ENCODE peak calls at places on chromosomes 1 and 21, in four cellular contexts. M is adrenal gland, N is heart left ventricle, O is transverse colon. X is an unnamed sample.
A peak's percentile ranks its signal among the peaks of the same experiment; 100 is the strongest.

GRCh38 chr1:245855846-245856730 is 651.0 kb downstream of the SMYD3 start:
- DNase-seq in M (no peak), N (no peak), O (no peak), X (no peak)

GRCh38 chr1:12339410-12339809 is 109.6 kb downstream of the VPS13D start:
- DNase-seq in M (no peak), N (no peak), O (no peak), X (no peak)

GRCh38 chr1:63317007-63317813 is 5.2 kb upstream of the FOXD3 start:
- DNase-seq in M (peak; percentile 37), N (peak; percentile 39), O (peak; percentile 81), X (peak; percentile 93)

GRCh38 chr1:109185357-109185756 is 28.4 kb upstream of the SARS1 start:
- DNase-seq in M (no peak), N (no peak), O (no peak), X (no peak)

GRCh38 chr1:151976868-151977267 is 16.8 kb downstream of the S100A10 start:
- DNase-seq in M (no peak), N (no peak), O (peak; percentile 49), X (no peak)

GRCh38 chr1:182567629-182568028 is 21.4 kb downstream of the RNASEL start:
- DNase-seq in M (no peak), N (no peak), O (no peak), X (no peak)

GRCh38 chr1:201655243-201655642 is 116.3 kb downstream of the NAV1 start:
- DNase-seq in M (no peak), N (peak; percentile 41), O (no peak), X (no peak)

GRCh38 chr1:19682257-19682656 is 17.6 kb downstream of the HTR6 start:
- DNase-seq in M (no peak), N (no peak), O (no peak), X (no peak)

GRCh38 chr21:42195378-42196031 is 23.4 kb upstream of the ABCG1 start:
- DNase-seq in M (no peak), N (no peak), O (peak; percentile 44), X (no peak)

GRCh38 chr1:79396901-79397300 is 390.4 kb upstream of the ADGRL4 start:
- DNase-seq in M (no peak), N (no peak), O (no peak), X (no peak)

GRCh38 chr1:214977133-214977532 is 105.4 kb upstream of the KCNK2 start:
- DNase-seq in M (no peak), N (no peak), O (no peak), X (no peak)

GRCh38 chr1:114339379-114339778 is 171.6 kb downstream of the TRIM33 start:
- DNase-seq in M (no peak), N (no peak), O (no peak), X (no peak)

GRCh38 chr1:96234299-96234698 is 487.3 kb upstream of the PTBP2 start:
- DNase-seq in M (no peak), N (peak; percentile 17), O (no peak), X (no peak)
- TF ChIP-seq POLR2A in M (no peak), N (no peak), O (no peak), X (no peak)

GRCh38 chr1:16245476-16246196 is 8.7 kb upstream of the CPLANE2 start:
- DNase-seq in M (no peak), N (no peak), O (no peak), X (no peak)

GRCh38 chr1:16248007-16248436 is 11.0 kb upstream of the CPLANE2 start:
- DNase-seq in M (no peak), N (no peak), O (no peak), X (no peak)

GRCh38 chr1:16244650-16245285 is 7.8 kb upstream of the CPLANE2 start:
- DNase-seq in M (no peak), N (no peak), O (no peak), X (no peak)

GRCh38 chr1:16248603-16249534 is 11.9 kb upstream of the CPLANE2 start:
- DNase-seq in M (peak; percentile 87), N (peak; percentile 81), O (peak; percentile 83), X (no peak)

DNA sequence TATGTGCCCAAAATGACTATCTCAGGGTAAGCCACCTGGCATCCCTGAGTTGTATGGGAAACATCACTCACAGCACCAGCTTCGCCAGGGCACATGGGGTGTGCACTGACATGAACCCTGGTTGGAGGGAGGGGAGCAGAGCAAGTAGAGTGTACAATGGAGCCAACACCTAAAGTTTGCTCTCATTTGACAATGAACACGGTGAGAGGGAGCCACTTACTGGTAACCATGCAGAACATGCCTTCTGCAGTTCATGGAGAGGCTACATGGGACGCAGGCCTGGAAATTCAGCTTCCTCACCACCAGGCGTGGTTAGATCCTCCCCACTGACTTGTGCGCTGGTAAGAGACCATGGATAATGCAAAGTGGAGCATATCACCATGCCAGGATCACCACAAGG is 10.0 kb upstream of the CPLANE2 start:
- DNase-seq in M (no peak), N (no peak), O (no peak), X (no peak)
- H3K4me1 ChIP-seq in M (peaks cover 28% of the 10 kb centered on the region), N (peaks cover 52% of the 10 kb centered on the region), O (peaks cover 28% of the 10 kb centered on the region), X (peaks cover 17% of the 10 kb centered on the region)

GRCh38 chr1:22123071-22123390 is 19.9 kb downstream of the WNT4 start:
- DNase-seq in M (no peak), N (no peak), O (no peak), X (peak; percentile 33)
- TF ChIP-seq POLR2A in M (no peak), N (no peak), O (no peak), X (no peak)

GRCh38 chr21:44924611-44925010 is 3.9 kb upstream of the ITGB2 start:
- DNase-seq in M (no peak), N (no peak), O (no peak), X (peak; percentile 50)
- H3K4me1 ChIP-seq in M (no peaks in the 10 kb centered on the region), N (no peaks in the 10 kb centered on the region), O (no peaks in the 10 kb centered on the region), X (peaks cover 95% of the 10 kb centered on the region)

GRCh38 chr1:168613689-168614655 is 37.6 kb downstream of the XCL1 start:
- DNase-seq in M (no peak), N (peak; percentile 66), O (no peak), X (no peak)
- TF ChIP-seq POLR2A in M (no peak), N (no peak), O (no peak), X (no peak)

GRCh38 chr1:212161231-212161781 is 123.9 kb upstream of the PPP2R5A start:
- DNase-seq in M (peak; percentile 25), N (no peak), O (no peak), X (no peak)
- H3K4me1 ChIP-seq in M (peaks cover 6% of the 10 kb centered on the region), N (peaks cover 24% of the 10 kb centered on the region), O (no peaks in the 10 kb centered on the region), X (peaks cover 4% of the 10 kb centered on the region)